ENCODE peak calls at places on chromosomes 12 and 14, in ten cellular contexts. O is activated T-helper 1 cell treated with anti-CD3 and anti-CD28 coated beads, Interleukin-12 subunit alpha, Interleukin-12 subunit beta, Interleukin-2, Interleukin-4 antibody, amounts not matched to agents 30 ng/mL and 10 ng/mL and 1 ng/mL, durations not matched to agents 14 hours and 24 hours and 36 hours; L is C1 segment of cervical spinal cord; Q is T-helper 2 cell; P is DMS153; D is mammary epithelial cell; Z is nephron progenitor cell; R is heart left ventricle; S is thyroid gland; N is EH. K is an unnamed sample.

GRCh38 chr12:104454997-104455396 is 1.8 kb upstream of the CHST11 start:
- DNase-seq in O (no peak), L (no peak), Q (no peak), P (no peak), D (peak), Z (no peak), R (no peak), S (no peak), N (peak), K (no peak)

GRCh38 chr12:12901158-12901791 is 9.9 kb downstream of the GPRC5A start:
- DNase-seq in O (no peak), L (no peak), Q (no peak), P (no peak), D (peak), Z (no peak), R (peak), S (peak), N (peak), K (no peak)

GRCh38 chr12:132729541-132730320 is 19.1 kb downstream of the PGAM5 start:
- DNase-seq in O (no peak), L (no peak), Q (no peak), P (no peak), D (peak), Z (no peak), R (no peak), S (no peak), N (peak), K (no peak)

GRCh38 chr12:42201061-42201460 is 37.0 kb downstream of the YAF2 start:
- DNase-seq in O (no peak), L (no peak), Q (no peak), P (no peak), D (no peak), Z (no peak), R (no peak), S (no peak), N (peak), K (no peak)

GRCh38 chr14:89445252-89445973 is 28.4 kb upstream of the FOXN3 start:
- DNase-seq in O (peak), L (no peak), Q (no peak), P (no peak), D (no peak), Z (no peak), R (no peak), S (no peak), N (peak), K (no peak)

GRCh38 chr12:113299619-113300237 is 35.2 kb downstream of the SLC8B1 start:
- DNase-seq in O (no peak), L (no peak), Q (no peak), P (peak), D (peak), Z (peak), R (peak), S (peak), N (peak), K (no peak)

GRCh38 chr14:32601908-32602307 is 272.8 kb downstream of the AKAP6 start:
- DNase-seq in O (no peak), L (no peak), Q (no peak), P (no peak), D (no peak), Z (no peak), R (no peak), S (no peak), N (peak), K (no peak)

GRCh38 chr12:56714431-56714929 is 10.6 kb downstream of the NACA start:
- DNase-seq in O (no peak), L (no peak), Q (no peak), P (no peak), D (no peak), Z (no peak), R (no peak), S (no peak), N (no peak), K (no peak)

K was measured in anterior cingulate cortex.